ENCODE peak calls at places on chromosomes 13 and 19, in seven cellular contexts. One of them, this sample, is unnamed.

GRCh38 chr19:246551-246950 is 44.7 kb downstream of the PLPP2 start:
- DNase-seq in AG04449: no peak
- DNase-seq in tibial nerve: no peak
- DNase-seq in prostate gland: no peak
- DNase-seq in stimulated activated CD8-positive, alpha-beta memory T cell treated with anti-CD3 and anti-CD28 coated beads, Interleukin-4, amount 100 ng/mL, for 1 hour: no peak
- DNase-seq in epithelial cell of esophagus: no peak
- DNase-seq in keratinocyte: no peak
- DNase-seq in this sample: no peak

GRCh38 chr13:41960195-41960699 is 662 bp downstream of the VWA8 start:
- DNase-seq in AG04449: no peak
- DNase-seq in tibial nerve: no peak
- DNase-seq in prostate gland: no peak
- DNase-seq in stimulated activated CD8-positive, alpha-beta memory T cell treated with anti-CD3 and anti-CD28 coated beads, Interleukin-4, amount 100 ng/mL, for 1 hour: no peak
- DNase-seq in epithelial cell of esophagus: peak
- DNase-seq in keratinocyte: no peak
- DNase-seq in this sample: no peak

GRCh38 chr13:87919956-87920355 is 248.8 kb downstream of the SLITRK5 start:
- DNase-seq in AG04449: no peak
- DNase-seq in tibial nerve: no peak
- DNase-seq in prostate gland: no peak
- DNase-seq in stimulated activated CD8-positive, alpha-beta memory T cell treated with anti-CD3 and anti-CD28 coated beads, Interleukin-4, amount 100 ng/mL, for 1 hour: no peak
- DNase-seq in epithelial cell of esophagus: no peak
- DNase-seq in keratinocyte: no peak
- DNase-seq in this sample: no peak

GRCh38 chr13:41577437-41577836 is 120.1 kb downstream of the RGCC start:
- DNase-seq in AG04449: no peak
- DNase-seq in tibial nerve: peak
- DNase-seq in prostate gland: no peak
- DNase-seq in stimulated activated CD8-positive, alpha-beta memory T cell treated with anti-CD3 and anti-CD28 coated beads, Interleukin-4, amount 100 ng/mL, for 1 hour: no peak
- DNase-seq in epithelial cell of esophagus: peak
- DNase-seq in keratinocyte: no peak
- DNase-seq in this sample: no peak

GRCh38 chr13:37905736-37906135 is 36.2 kb upstream of the TRPC4 start:
- DNase-seq in AG04449: no peak
- DNase-seq in tibial nerve: no peak
- DNase-seq in prostate gland: no peak
- DNase-seq in stimulated activated CD8-positive, alpha-beta memory T cell treated with anti-CD3 and anti-CD28 coated beads, Interleukin-4, amount 100 ng/mL, for 1 hour: no peak
- DNase-seq in epithelial cell of esophagus: no peak
- DNase-seq in keratinocyte: no peak
- DNase-seq in this sample: no peak

GRCh38 chr13:80469105-80469840 is 128.3 kb upstream of the SPRY2 start:
- DNase-seq in AG04449: no peak
- DNase-seq in tibial nerve: no peak
- DNase-seq in prostate gland: no peak
- DNase-seq in stimulated activated CD8-positive, alpha-beta memory T cell treated with anti-CD3 and anti-CD28 coated beads, Interleukin-4, amount 100 ng/mL, for 1 hour: no peak
- DNase-seq in epithelial cell of esophagus: peak
- DNase-seq in keratinocyte: no peak
- DNase-seq in this sample: no peak

GRCh38 chr19:49877879-49878743 is 609 bp downstream of the TBC1D17 start:
- DNase-seq in AG04449: peak
- DNase-seq in tibial nerve: peak
- DNase-seq in prostate gland: peak
- DNase-seq in stimulated activated CD8-positive, alpha-beta memory T cell treated with anti-CD3 and anti-CD28 coated beads, Interleukin-4, amount 100 ng/mL, for 1 hour: peak
- DNase-seq in epithelial cell of esophagus: peak
- DNase-seq in keratinocyte: peak
- DNase-seq in this sample: peak

GRCh38 chr19:13154911-13155471 is 4.8 kb downstream of the IER2 start:
- DNase-seq in AG04449: no peak
- DNase-seq in tibial nerve: peak
- DNase-seq in prostate gland: peak
- DNase-seq in stimulated activated CD8-positive, alpha-beta memory T cell treated with anti-CD3 and anti-CD28 coated beads, Interleukin-4, amount 100 ng/mL, for 1 hour: peak
- DNase-seq in epithelial cell of esophagus: peak
- DNase-seq in keratinocyte: no peak
- DNase-seq in this sample: no peak

GRCh38 chr13:107365466-107366215 is 797.7 kb upstream of the ARGLU1 start:
- DNase-seq in AG04449: no peak
- DNase-seq in tibial nerve: no peak
- DNase-seq in prostate gland: no peak
- DNase-seq in stimulated activated CD8-positive, alpha-beta memory T cell treated with anti-CD3 and anti-CD28 coated beads, Interleukin-4, amount 100 ng/mL, for 1 hour: no peak
- DNase-seq in epithelial cell of esophagus: peak
- DNase-seq in keratinocyte: no peak
- DNase-seq in this sample: peak

GRCh38 chr13:96003304-96003703 is 49.9 kb downstream of the UGGT2 start:
- DNase-seq in AG04449: no peak
- DNase-seq in tibial nerve: no peak
- DNase-seq in prostate gland: no peak
- DNase-seq in stimulated activated CD8-positive, alpha-beta memory T cell treated with anti-CD3 and anti-CD28 coated beads, Interleukin-4, amount 100 ng/mL, for 1 hour: no peak
- DNase-seq in epithelial cell of esophagus: peak
- DNase-seq in keratinocyte: no peak
- DNase-seq in this sample: no peak

GRCh38 chr13:113397606-113398425 is 33.9 kb upstream of the GRTP1 start:
- DNase-seq in AG04449: no peak
- DNase-seq in tibial nerve: no peak
- DNase-seq in prostate gland: no peak
- DNase-seq in stimulated activated CD8-positive, alpha-beta memory T cell treated with anti-CD3 and anti-CD28 coated beads, Interleukin-4, amount 100 ng/mL, for 1 hour: no peak
- DNase-seq in epithelial cell of esophagus: no peak
- DNase-seq in keratinocyte: no peak
- DNase-seq in this sample: no peak

GRCh38 chr19:1309977-1310852 is 24.5 kb downstream of the EFNA2 start:
- DNase-seq in AG04449: no peak
- DNase-seq in tibial nerve: no peak
- DNase-seq in prostate gland: no peak
- DNase-seq in stimulated activated CD8-positive, alpha-beta memory T cell treated with anti-CD3 and anti-CD28 coated beads, Interleukin-4, amount 100 ng/mL, for 1 hour: no peak
- DNase-seq in epithelial cell of esophagus: no peak
- DNase-seq in keratinocyte: no peak
- DNase-seq in this sample: no peak

GRCh38 chr19:38032151-38032550 is 125.1 kb downstream of the SIPA1L3 start:
- DNase-seq in AG04449: no peak
- DNase-seq in tibial nerve: no peak
- DNase-seq in prostate gland: no peak
- DNase-seq in stimulated activated CD8-positive, alpha-beta memory T cell treated with anti-CD3 and anti-CD28 coated beads, Interleukin-4, amount 100 ng/mL, for 1 hour: no peak
- DNase-seq in epithelial cell of esophagus: no peak
- DNase-seq in keratinocyte: no peak
- DNase-seq in this sample: no peak

GRCh38 chr19:13339869-13340268 is 166.4 kb downstream of the CACNA1A start:
- DNase-seq in AG04449: no peak
- DNase-seq in tibial nerve: no peak
- DNase-seq in prostate gland: no peak
- DNase-seq in stimulated activated CD8-positive, alpha-beta memory T cell treated with anti-CD3 and anti-CD28 coated beads, Interleukin-4, amount 100 ng/mL, for 1 hour: no peak
- DNase-seq in epithelial cell of esophagus: no peak
- DNase-seq in keratinocyte: no peak
- DNase-seq in this sample: no peak

GRCh38 chr13:51912091-51912490 is 50.3 kb downstream of the CCDC70 start:
- DNase-seq in AG04449: no peak
- DNase-seq in tibial nerve: no peak
- DNase-seq in prostate gland: peak
- DNase-seq in stimulated activated CD8-positive, alpha-beta memory T cell treated with anti-CD3 and anti-CD28 coated beads, Interleukin-4, amount 100 ng/mL, for 1 hour: no peak
- DNase-seq in epithelial cell of esophagus: peak
- DNase-seq in keratinocyte: no peak
- DNase-seq in this sample: no peak

GRCh38 chr13:57946361-57946760 is 314.8 kb downstream of the PCDH17 start:
- DNase-seq in AG04449: no peak
- DNase-seq in tibial nerve: no peak
- DNase-seq in prostate gland: no peak
- DNase-seq in stimulated activated CD8-positive, alpha-beta memory T cell treated with anti-CD3 and anti-CD28 coated beads, Interleukin-4, amount 100 ng/mL, for 1 hour: no peak
- DNase-seq in epithelial cell of esophagus: no peak
- DNase-seq in keratinocyte: no peak
- DNase-seq in this sample: no peak

GRCh38 chr19:33395561-33396550 is 22.3 kb downstream of the CEBPG start:
- DNase-seq in AG04449: no peak
- DNase-seq in tibial nerve: peak
- DNase-seq in prostate gland: peak
- DNase-seq in stimulated activated CD8-positive, alpha-beta memory T cell treated with anti-CD3 and anti-CD28 coated beads, Interleukin-4, amount 100 ng/mL, for 1 hour: no peak
- DNase-seq in epithelial cell of esophagus: no peak
- DNase-seq in keratinocyte: no peak
- DNase-seq in this sample: no peak

GRCh38 chr13:102680842-102681725 is 13.8 kb downstream of the METTL21C start:
- DNase-seq in AG04449: no peak
- DNase-seq in tibial nerve: no peak
- DNase-seq in prostate gland: no peak
- DNase-seq in stimulated activated CD8-positive, alpha-beta memory T cell treated with anti-CD3 and anti-CD28 coated beads, Interleukin-4, amount 100 ng/mL, for 1 hour: no peak
- DNase-seq in epithelial cell of esophagus: no peak
- DNase-seq in keratinocyte: no peak
- DNase-seq in this sample: no peak